ENCODE peak calls at places on chromosomes 3 and 15, in six cellular contexts. S is prostate gland, O is ovary, P is heart left ventricle, H is stomach, K is breast epithelium. Z is an unnamed sample.

GRCh38 chr3:186930639-186931486 is 537 bp downstream of the ST6GAL1 start:
- DNase-seq in O (peak; percentile 20), K (no peak), P (peak; percentile 79), S (peak; percentile 54), H (peak; percentile 67), Z (peak; percentile 47)

GRCh38 chr3:28726840-28727239 is 378.2 kb upstream of the AZI2 start:
- DNase-seq in O (no peak), K (no peak), S (no peak), P (peak; percentile 34), H (peak; percentile 54), Z (peak; percentile 17)

GRCh38 chr3:140160553-140160952 is 225.6 kb downstream of the CLSTN2 start:
- DNase-seq in K (no peak), P (no peak), O (no peak), S (no peak), H (no peak), Z (no peak)

GRCh38 chr15:77753238-77753873 is 120.6 kb upstream of the LINGO1 start:
- DNase-seq in H (no peak), S (no peak), O (no peak), K (no peak), P (no peak), Z (no peak)

GRCh38 chr15:22941179-22941578 is 39.0 kb downstream of the CYFIP1 start:
- DNase-seq in O (no peak), P (no peak), S (no peak), H (no peak), K (no peak), Z (no peak)

GRCh38 chr3:81195483-81195882 is 566.0 kb downstream of the GBE1 start:
- DNase-seq in S (no peak), O (no peak), K (no peak), P (no peak), H (no peak), Z (no peak)

GRCh38 chr15:33722673-33723015 is 245.7 kb upstream of the CHRM5 start:
- DNase-seq in P (no peak), H (no peak), O (no peak), S (no peak), K (no peak), Z (no peak)

GRCh38 chr3:133410191-133410892 is 10.5 kb downstream of the BFSP2 start:
- DNase-seq in O (no peak), H (no peak), S (no peak), P (no peak), K (no peak), Z (no peak)

GRCh38 chr3:169264711-169265110 is 398.8 kb downstream of the MECOM start:
- DNase-seq in K (no peak), P (peak; percentile 45), H (peak; percentile 70), O (no peak), S (peak; percentile 20), Z (peak; percentile 21)

GRCh38 chr3:146594843-146595482 is 10.2 kb downstream of the PLSCR5 start:
- DNase-seq in S (no peak), K (no peak), P (no peak), O (no peak), H (no peak), Z (no peak)

GRCh38 chr3:112736802-112737566 is 96.0 kb upstream of the CCDC80 start:
- DNase-seq in S (no peak), K (no peak), H (no peak), P (no peak), O (no peak), Z (no peak)

GRCh38 chr3:73623316-73623715 is 1.4 kb downstream of the PDZRN3 start:
- DNase-seq in K (no peak), P (peak; percentile 55), O (peak; percentile 34), H (no peak), S (no peak), Z (no peak)

GRCh38 chr3:73622135-73622534 is 2.6 kb downstream of the PDZRN3 start:
- DNase-seq in K (no peak), H (peak; percentile 80), O (peak; percentile 42), P (peak; percentile 77), S (peak; percentile 85), Z (peak; percentile 56)

GRCh38 chr3:73625124-73625665 is 454 bp upstream of the PDZRN3 start:
- DNase-seq in O (peak; percentile 58), S (peak; percentile 46), K (peak; percentile 30), P (peak; percentile 42), H (peak; percentile 30), Z (peak; percentile 60)

GRCh38 chr3:73623996-73624362 is 762 bp downstream of the PDZRN3 start:
- DNase-seq in O (peak; percentile 56), S (peak; percentile 42), H (peak; percentile 40), K (no peak), P (peak; percentile 63), Z (peak; percentile 54)

DNA sequence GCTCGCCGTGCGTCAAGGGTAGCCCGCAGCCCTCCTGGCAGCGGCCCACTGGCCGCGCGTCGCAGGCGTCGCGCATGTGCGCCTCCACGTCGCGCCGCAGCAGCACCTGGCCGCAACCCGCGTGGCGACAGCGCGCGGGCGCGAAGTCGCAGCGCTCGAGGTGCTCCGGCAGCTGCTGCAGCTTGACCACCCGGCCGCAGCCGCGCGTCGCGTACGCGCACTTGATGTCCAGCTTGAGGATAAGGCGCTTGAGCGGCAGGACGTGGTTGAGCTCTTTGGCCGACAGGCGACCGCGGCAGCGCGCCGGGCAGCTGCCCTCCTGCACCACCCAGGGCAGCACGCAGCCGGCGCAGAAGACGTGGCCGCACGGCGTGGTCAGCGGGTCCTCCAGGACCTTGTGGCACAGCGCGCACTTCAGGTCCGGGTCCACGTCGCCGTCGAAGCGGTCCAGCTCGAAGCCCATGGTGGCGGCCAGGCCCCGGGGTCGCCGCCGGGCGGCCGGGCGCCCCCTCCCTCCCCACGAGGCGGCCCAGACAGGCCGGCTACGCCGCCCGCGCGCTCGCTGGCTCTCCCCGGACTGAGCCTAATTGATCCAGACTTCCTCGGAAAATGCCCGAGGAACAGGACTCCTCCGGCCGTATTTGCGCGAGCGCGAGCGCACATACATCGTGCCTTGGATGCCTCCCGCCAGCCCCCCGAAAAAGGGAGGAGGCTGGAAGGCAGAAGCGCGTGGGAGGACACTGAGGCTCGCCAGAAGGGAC is at the start of gene PDZRN3:
- DNase-seq in H (peak; percentile 55), P (peak; percentile 68), O (peak; percentile 84), S (peak; percentile 79), K (peak; percentile 47), Z (peak; percentile 74)
- TF ChIP-seq POLR2A in H (no peak), P (no peak), O (peak; percentile 83), S (peak; percentile 68), K (no peak), Z (no peak)

GRCh38 chr15:80999623-81000036 is 1.1 kb upstream of the TLNRD1 start:
- DNase-seq in K (no peak), O (no peak), H (peak; percentile 78), P (peak; percentile 24), S (peak; percentile 22), Z (no peak)
- TF ChIP-seq POLR2A in K (no peak), O (no peak), H (no peak), P (no peak), S (no peak), Z (no peak)

GRCh38 chr15:50353251-50353998 is 1.6 kb downstream of the GABPB1 start:
- DNase-seq in P (no peak), S (no peak), H (no peak), K (no peak), O (no peak), Z (no peak)

GRCh38 chr15:50355612-50355905 is 561 bp upstream of the GABPB1 start:
- DNase-seq in S (no peak), P (no peak), O (no peak), H (no peak), K (no peak), Z (no peak)

GRCh38 chr15:50354838-50355611 is at the start of gene GABPB1:
- DNase-seq in S (peak; percentile 82), O (peak; percentile 85), P (peak; percentile 91), H (peak; percentile 86), K (peak; percentile 75), Z (peak; percentile 90)

GRCh38 chr15:50355980-50356379 is 982 bp upstream of the GABPB1 start:
- DNase-seq in K (no peak), P (no peak), S (no peak), H (no peak), O (no peak), Z (no peak)

DNA sequence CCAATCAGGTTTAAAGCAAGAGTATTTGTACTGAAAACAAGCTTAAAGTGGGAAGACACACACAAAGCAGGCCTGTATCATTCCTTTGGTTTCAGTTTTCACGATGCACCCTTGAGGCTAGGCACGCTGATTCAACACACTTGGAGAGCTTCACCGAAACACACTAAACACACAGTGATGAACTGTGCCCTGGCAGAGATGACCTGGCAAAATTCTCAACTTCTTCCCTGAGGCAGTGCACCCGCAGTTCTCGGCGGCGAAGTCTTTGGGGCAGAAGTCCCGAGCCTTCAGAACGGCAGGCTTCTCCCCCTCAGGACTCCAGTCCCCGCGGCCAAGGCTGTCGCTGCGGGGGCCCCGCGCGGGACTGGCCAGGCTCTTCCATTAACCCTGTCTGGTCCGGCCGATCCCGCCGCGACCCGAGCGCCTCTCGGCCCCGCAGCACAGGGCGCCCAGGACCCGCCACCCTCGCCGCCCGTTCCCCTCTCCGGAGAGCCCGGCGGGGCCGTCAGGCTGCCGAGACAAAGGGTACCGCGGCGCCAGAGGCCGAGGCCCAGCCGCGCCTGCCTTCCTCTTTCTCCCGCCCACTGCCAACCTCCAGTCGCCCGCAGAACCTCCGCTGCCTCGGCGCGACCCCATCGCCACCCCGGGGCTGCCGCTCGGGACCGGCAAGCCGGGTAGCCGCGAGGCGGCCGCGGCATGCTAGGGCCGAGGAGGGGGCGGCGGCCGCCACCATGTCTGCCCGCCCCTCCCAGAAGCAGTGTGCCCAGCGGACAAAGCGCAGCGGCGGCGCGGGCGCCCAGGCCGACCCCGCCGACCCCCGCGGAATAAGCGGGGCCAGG is 780 bp downstream of the GABPB1 start:
- DNase-seq in H (peak; percentile 53), K (peak; percentile 54), O (peak; percentile 64), P (peak; percentile 36), S (peak; percentile 58), Z (peak; percentile 62)
- TF ChIP-seq POLR2A in H (no peak), K (no peak), O (peak; percentile 54), P (no peak), S (peak; percentile 55), Z (peak; percentile 82)

GRCh38 chr3:86991840-86992430 is 986 bp upstream of the VGLL3 start:
- DNase-seq in H (no peak), S (no peak), O (no peak), K (no peak), P (no peak), Z (no peak)

GRCh38 chr3:86991482-86991815 is 500 bp upstream of the VGLL3 start:
- DNase-seq in S (no peak), H (no peak), P (no peak), O (no peak), K (no peak), Z (no peak)

GRCh38 chr3:86989611-86990010 is 1.3 kb downstream of the VGLL3 start:
- DNase-seq in O (no peak), H (no peak), K (no peak), S (no peak), P (no peak), Z (no peak)

GRCh38 chr3:86990171-86990733 is 697 bp downstream of the VGLL3 start:
- DNase-seq in S (peak; percentile 42), K (no peak), O (peak; percentile 45), H (peak; percentile 40), P (no peak), Z (no peak)

DNA sequence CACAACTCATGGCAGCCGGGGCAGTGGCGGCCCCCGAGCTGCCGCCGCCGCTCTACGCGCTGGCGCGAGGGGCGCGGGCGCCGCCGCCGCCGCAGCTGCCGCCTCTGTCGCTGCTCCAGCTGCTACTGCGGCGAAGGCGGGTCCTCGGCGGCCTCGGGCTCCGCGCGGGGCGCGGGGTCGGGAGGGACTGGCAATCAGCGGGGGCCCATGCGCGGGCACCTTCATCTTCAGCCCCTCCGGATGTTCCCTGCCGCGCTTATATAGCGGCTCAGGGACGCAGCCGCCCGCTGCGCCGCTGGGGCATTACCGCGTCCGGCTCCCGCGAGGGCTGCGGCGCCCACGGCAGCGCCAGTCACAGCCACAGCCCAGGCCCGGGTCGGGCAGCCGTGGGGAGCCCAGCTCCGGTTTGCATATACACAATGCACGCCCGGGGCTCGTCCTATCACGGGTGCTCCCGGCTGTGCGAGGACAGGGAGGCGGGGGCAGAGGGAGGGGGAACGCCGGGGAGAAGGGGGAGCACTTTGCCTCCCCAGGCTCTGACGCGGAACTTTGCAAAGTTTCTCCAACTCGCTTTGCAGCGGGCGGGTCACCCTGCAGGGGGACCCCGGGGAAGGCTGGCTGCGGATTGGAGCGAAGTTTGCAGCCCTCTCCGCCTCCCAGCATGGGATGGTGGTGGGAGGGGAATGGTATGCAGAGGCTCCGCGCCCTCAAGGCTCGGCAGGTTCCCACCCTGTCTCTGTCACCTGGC is at the start of gene VGLL3:
- DNase-seq in P (peak; percentile 57), H (peak; percentile 49), O (peak; percentile 81), S (peak; percentile 83), K (peak; percentile 30), Z (peak; percentile 58)
- TF ChIP-seq POLR2A in P (no peak), H (no peak), O (peak; percentile 26), S (peak; percentile 22), K (no peak), Z (no peak)

Z was measured in adrenal gland.